ENCODE peak calls at places on chromosomes 13 and 19, in four cellular contexts. Z, M, A and U are unnamed samples.

GRCh38 chr19:18021121-18021755 is 13.3 kb downstream of the ARRDC2 start:
- DNase-seq in Z (no peak), M (no peak), A (peak; percentile 93), U (no peak)

GRCh38 chr13:29143864-29144263 is 323.7 kb downstream of the MTUS2 start:
- DNase-seq in Z (no peak), A (no peak), M (no peak), U (no peak)

GRCh38 chr19:46573679-46574522 is 27.2 kb upstream of the CALM3 start:
- DNase-seq in Z (no peak), M (no peak), A (no peak), U (no peak)

GRCh38 chr19:10826236-10826635 is 9.8 kb downstream of the TMED1 start:
- DNase-seq in A (no peak), M (no peak), Z (peak; percentile 88), U (no peak)

GRCh38 chr19:40716031-40716654 is 543 bp downstream of the COQ8B start:
- DNase-seq in A (peak; percentile 75), Z (peak; percentile 53), M (peak; percentile 90), U (peak; percentile 91)

GRCh38 chr19:3507371-3508120 is 1.4 kb downstream of the FZR1 start:
- DNase-seq in Z (no peak), M (no peak), A (peak; percentile 61), U (no peak)

GRCh38 chr13:46530084-46530935 is 22.7 kb upstream of the LRCH1 start:
- DNase-seq in M (no peak), A (no peak), Z (no peak), U (no peak)

GRCh38 chr13:90014038-90014437 is 1333.4 kb upstream of the MIR17HG start:
- DNase-seq in A (no peak), Z (no peak), M (no peak), U (no peak)

GRCh38 chr13:78610381-78610883 is 7.1 kb upstream of the POU4F1 start:
- DNase-seq in M (no peak), A (no peak), Z (no peak), U (no peak)

GRCh38 chr13:79187917-79188699 is 217.9 kb downstream of the RBM26 start:
- DNase-seq in Z (no peak), M (no peak), A (no peak), U (no peak)

GRCh38 chr13:62997696-62998095 is 1582.0 kb upstream of the PCDH20 start:
- DNase-seq in Z (no peak), A (no peak), M (no peak), U (no peak)

DNA sequence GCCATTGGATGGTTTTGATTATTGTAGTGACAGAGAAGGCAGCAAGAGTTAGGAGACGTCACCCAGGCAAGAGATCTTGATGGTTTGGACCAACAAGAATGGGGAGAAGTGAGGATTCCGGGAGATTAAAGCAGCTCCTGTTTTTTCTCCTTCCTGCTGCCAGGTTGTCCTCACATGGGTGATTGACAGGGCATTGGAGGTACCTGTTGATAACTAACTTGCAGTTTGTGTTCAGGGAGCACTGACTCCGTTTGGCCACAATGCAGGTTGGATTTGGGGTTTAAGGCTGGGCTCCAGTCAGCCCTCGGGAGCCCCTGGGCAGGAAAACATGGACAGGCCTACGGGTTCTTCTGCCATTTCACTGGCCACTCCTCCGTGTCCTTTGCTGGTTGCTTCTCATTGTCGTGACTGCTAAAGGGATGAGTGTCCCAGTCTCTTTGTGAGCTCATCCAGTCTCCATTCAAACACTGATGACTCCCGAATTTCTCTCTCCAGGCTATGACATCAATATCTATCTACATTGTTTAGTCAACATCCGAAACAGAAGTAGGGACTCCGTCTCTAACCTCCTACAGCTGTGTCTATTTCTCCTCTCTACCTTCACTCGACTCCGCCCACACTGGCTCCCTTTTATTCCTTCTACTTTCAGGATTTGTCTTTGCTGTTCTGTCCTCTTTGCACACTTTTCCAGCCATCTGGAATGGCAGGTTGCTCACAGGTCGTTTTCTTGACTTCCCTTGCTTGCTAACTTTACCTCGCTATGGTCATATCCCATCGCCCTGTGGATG is 1.3 kb upstream of the PTOV1 start:
- DNase-seq in A (no peak), M (no peak), Z (no peak), U (no peak)
- H3K4me3 ChIP-seq in A (peak overlapping the region; percentile 75), M (peak overlapping the region; percentile 81), Z (peak overlapping the region; percentile 90), U (peak overlapping the region; percentile 84)

GRCh38 chr13:50593228-50593627 is 250.3 kb downstream of the DLEU7 start:
- DNase-seq in M (no peak), Z (no peak), A (no peak), U (no peak)

GRCh38 chr13:50592412-50593145 is 250.9 kb downstream of the DLEU7 start:
- DNase-seq in Z (no peak), A (no peak), M (peak; percentile 39), U (peak; percentile 23)

GRCh38 chr13:50596776-50597203 is 246.7 kb downstream of the DLEU7 start:
- DNase-seq in M (no peak), Z (peak; percentile 75), A (no peak), U (no peak)

GRCh38 chr13:50596103-50596502 is 247.4 kb downstream of the DLEU7 start:
- DNase-seq in M (no peak), A (no peak), Z (no peak), U (no peak)

DNA sequence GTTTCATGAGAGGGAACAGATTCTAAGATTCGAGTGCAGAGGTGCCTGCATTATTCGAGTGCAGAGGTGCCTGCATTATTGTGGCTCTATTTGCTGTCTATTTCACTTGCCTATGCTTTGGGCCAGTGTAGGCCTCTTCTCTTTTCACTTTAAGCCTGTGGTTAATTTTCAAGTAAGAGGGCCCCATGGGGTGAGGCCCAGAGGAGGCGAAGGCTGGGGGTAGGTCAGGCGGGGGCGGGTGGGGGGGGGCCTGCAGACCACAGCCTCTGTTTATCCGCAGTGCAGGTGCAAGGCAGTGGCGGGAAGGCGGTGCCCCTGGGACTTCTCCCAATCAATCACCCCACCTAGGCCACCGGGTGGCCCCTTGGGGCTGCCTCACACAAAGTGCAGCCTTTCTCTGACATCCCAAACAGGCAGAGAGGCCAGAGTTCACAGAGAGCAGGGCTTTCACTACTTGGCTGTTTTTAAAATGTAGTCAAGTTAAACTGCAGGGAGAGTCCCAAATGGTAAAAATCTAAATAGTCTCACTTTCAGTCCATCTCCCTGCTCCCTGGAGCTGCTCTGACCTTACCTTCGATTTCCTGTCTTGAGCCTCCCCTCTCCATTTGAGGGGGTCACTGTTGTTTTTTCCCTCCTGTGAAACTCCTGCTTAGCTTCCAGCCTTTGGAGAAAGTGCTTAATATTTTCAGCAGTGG is 249.1 kb downstream of the DLEU7 start:
- DNase-seq in A (no peak), Z (peak; percentile 15), M (no peak), U (no peak)
- H3K4me3 ChIP-seq in A (no peak overlapping the region), Z (no peak overlapping the region), M (no peak overlapping the region), U (no peak overlapping the region)

DNA sequence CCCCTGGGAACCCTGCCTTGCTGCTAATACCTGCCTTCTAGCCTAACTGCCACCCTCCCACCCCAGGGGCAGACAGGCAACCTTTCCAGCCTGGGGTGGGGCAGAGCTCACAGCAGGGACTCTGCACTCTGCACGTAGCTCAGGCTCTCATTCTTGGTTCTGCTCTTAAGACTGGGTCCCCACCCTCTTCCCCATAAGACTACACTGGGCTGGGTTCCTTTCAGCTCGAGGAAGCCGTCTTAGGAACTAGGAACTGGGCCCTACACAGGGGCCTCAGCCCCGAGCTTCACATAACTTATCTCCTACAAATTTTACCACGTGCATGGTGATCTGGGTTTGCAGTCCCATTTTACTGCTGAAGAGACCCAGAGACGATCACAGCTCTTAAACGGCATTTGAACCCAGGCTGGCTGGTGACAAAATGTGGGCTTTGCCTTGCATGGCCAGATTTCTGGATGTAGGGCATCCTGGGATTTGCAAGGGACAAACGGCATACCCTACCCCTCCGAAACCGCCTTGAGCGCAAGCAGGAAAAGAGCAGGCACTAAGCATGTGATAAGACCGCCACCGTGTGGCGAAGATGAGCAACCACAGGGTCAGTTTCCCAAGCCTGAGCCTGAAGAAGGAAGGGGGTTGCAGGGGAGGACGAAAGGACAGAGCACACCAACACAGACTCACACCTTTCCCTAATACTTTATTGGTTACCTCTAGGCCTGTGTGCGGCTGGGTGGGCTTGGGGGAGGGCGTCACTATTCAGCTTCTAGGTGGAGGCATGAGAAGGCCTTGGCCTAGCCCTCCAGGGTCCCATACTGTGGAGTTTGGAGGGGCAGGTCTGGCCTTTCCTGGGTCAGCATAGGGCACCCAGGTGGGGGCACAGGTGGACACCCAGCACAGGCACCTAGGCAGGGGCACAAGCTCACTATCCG is 5.1 kb downstream of the JUNB start:
- DNase-seq in Z (peak; percentile 83), A (peak; percentile 87), M (no peak), U (no peak)
- H3K4me3 ChIP-seq in Z (no peak overlapping the region), A (no peak overlapping the region), M (no peak overlapping the region), U (no peak overlapping the region)

DNA sequence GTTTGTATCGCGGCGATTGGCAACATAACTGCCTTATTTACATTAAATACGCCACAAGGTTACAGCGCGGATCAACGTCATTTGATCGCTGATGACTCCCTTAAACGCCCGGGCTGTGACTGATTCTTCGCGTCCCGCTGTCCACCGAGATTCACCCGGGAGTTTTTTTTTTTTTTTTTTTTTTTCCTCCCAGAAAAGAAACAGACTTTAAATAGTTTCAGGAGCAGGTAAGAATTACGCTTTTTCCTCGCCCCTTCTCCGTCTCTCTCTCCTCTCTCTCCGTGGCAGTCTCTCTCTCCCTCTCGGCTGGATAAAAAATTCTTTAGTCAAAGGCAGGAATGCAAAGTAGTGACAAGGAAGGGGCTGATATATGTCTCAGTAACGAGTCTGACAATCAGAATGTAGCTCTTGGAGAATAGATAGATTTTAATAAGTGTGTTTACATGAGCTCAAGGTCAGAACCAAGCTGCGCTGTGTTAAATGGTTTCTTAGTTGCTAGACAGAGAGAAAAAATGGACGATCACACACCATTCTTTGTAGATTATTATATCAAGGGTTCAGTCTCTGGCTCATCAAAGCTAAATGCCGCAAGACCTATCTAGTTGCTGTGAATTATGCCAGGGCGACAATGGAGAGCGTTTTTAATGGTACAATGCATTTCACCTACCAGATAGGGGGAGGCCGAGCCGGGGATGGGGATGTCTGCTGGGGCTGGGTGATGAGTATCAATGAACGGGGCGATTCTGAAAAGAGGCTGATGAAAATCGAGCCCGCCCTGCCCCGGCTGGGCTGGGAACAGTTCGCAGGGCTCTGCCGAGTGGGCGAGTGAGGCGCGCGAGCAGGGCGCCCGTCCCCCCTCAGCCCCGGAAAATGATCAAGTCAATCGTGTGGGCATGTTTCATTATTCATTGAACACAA is 147.2 kb upstream of the ZNF536 start:
- DNase-seq in M (no peak), A (no peak), Z (peak; percentile 70), U (no peak)
- H3K4me3 ChIP-seq in M (peak overlapping the region; percentile 5), A (peak overlapping the region; percentile 30), Z (peak overlapping the region; percentile 80), U (no peak overlapping the region)

GRCh38 chr19:14333101-14333871 is 48.0 kb upstream of the ADGRE5 start:
- DNase-seq in A (no peak), M (no peak), Z (peak; percentile 23), U (no peak)
- H3K4me3 ChIP-seq in A (peak overlapping the region; percentile 11), M (no peak overlapping the region), Z (peak overlapping the region; percentile 35), U (peak overlapping the region; percentile 23)

DNA sequence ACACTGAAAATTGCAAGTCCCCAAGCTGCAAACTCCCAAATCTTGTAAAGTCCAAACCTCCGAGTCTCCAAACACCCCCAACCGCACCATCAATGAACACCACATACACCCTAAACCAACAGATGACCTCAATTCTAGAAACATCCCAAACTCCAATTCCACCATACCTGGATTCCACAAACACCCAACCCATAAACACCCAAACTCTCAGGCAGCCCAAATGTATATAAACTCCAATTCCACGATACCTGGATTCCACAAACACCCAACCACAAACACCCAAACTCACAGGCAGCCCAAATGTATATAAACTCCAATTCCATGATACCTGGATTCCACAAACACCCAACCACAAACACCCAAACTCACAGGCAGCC is 470 bp downstream of the C3 start:
- DNase-seq in Z (no peak), A (no peak), M (no peak), U (no peak)
- H3K4me3 ChIP-seq in Z (no peak overlapping the region), A (peak overlapping the region; percentile 25), M (no peak overlapping the region), U (peak overlapping the region; percentile 64)